ENCODE peak calls at places on chromosome 18, in four cellular contexts. C, H, Y and N are unnamed samples.

GRCh38 chr18:3151379-3152264 is 68.1 kb downstream of the MYOM1 start:
- DNase-seq in C (no peak), H (no peak), Y (peak), N (peak)

GRCh38 chr18:12086249-12086648 is 7.4 kb upstream of the ANKRD62 start:
- DNase-seq in C (peak), H (no peak), Y (no peak), N (no peak)

GRCh38 chr18:32355896-32356295 is 114.8 kb downstream of the GAREM1 start:
- DNase-seq in C (no peak), H (peak), Y (peak), N (peak)

GRCh38 chr18:11947214-11948119 is 33.8 kb upstream of the IMPA2 start:
- DNase-seq in C (peak), H (peak), Y (peak), N (peak)

GRCh38 chr18:79361766-79362522 is 33.8 kb upstream of the NFATC1 start:
- DNase-seq in C (no peak), H (no peak), Y (peak), N (peak)

GRCh38 chr18:55396979-55397378 is 191.0 kb downstream of the TCF4 start:
- DNase-seq in C (no peak), H (no peak), Y (no peak), N (no peak)

GRCh38 chr18:35920623-35921022 is 51.9 kb upstream of the RMP24 start:
- DNase-seq in C (no peak), H (no peak), Y (no peak), N (no peak)

GRCh38 chr18:26863122-26863879 is 2.2 kb downstream of the AQP4 start:
- DNase-seq in C (peak), H (peak), Y (no peak), N (no peak)

GRCh38 chr18:58580623-58581022 is 48.3 kb downstream of the ALPK2 start:
- DNase-seq in C (no peak), H (no peak), Y (peak), N (peak)

GRCh38 chr18:61984293-61984692 is 91.5 kb upstream of the RNF152 start:
- DNase-seq in C (no peak), H (no peak), Y (no peak), N (no peak)

GRCh38 chr18:11570073-11570588 is 39.3 kb upstream of the SLC35G4 start:
- DNase-seq in C (no peak), H (no peak), Y (no peak), N (no peak)

GRCh38 chr18:62512996-62513395 is 9.8 kb upstream of the ZCCHC2 start:
- DNase-seq in C (no peak), H (peak), Y (no peak), N (no peak)

GRCh38 chr18:53971331-53971730 is 253.1 kb downstream of the MBD2 start:
- DNase-seq in C (no peak), H (peak), Y (peak), N (no peak)

GRCh38 chr18:7516505-7517117 is 50.5 kb upstream of the PTPRM start:
- DNase-seq in C (no peak), H (no peak), Y (no peak), N (no peak)

GRCh38 chr18:48767090-48767670 is 183.6 kb downstream of the SMAD7 start:
- DNase-seq in C (no peak), H (no peak), Y (peak), N (no peak)

GRCh38 chr18:24528857-24529256 is 68.4 kb downstream of the HRH4 start:
- DNase-seq in C (no peak), H (no peak), Y (no peak), N (no peak)

GRCh38 chr18:24397131-24397693 is 412 bp downstream of the OSBPL1A start:
- DNase-seq in C (peak), H (peak), Y (peak), N (peak)

GRCh38 chr18:9066358-9066757 is 36.1 kb upstream of the NDUFV2 start:
- DNase-seq in C (no peak), H (peak), Y (no peak), N (no peak)

GRCh38 chr18:38047820-38048219 is 482.2 kb upstream of the CELF4 start:
- DNase-seq in C (no peak), H (no peak), Y (no peak), N (no peak)

GRCh38 chr18:58805482-58806187 is 59.0 kb upstream of the ZNF532 start:
- DNase-seq in C (no peak), H (peak), Y (no peak), N (no peak)

GRCh38 chr18:23539911-23540475 is 36.7 kb downstream of the RMC1 start:
- DNase-seq in C (no peak), H (no peak), Y (no peak), N (no peak)

GRCh38 chr18:57839942-57840381 is 36.8 kb upstream of the ATP8B1 start:
- DNase-seq in C (no peak), H (peak), Y (peak), N (peak)

GRCh38 chr18:9608298-9608697 is 6.1 kb downstream of the PPP4R1 start:
- DNase-seq in C (no peak), H (no peak), Y (no peak), N (no peak)

GRCh38 chr18:6537468-6537867 is 122.8 kb upstream of the L3MBTL4 start:
- DNase-seq in C (no peak), H (peak), Y (no peak), N (no peak)

GRCh38 chr18:35478520-35479435 is 19.0 kb downstream of the INO80C start:
- DNase-seq in C (peak), H (peak), Y (peak), N (peak)

GRCh38 chr18:12960395-12960794 is 12.6 kb downstream of the SEH1L start:
- DNase-seq in C (no peak), H (no peak), Y (no peak), N (no peak)

GRCh38 chr18:46264255-46264654 is 160.1 kb downstream of the HAUS1 start:
- DNase-seq in C (no peak), H (peak), Y (peak), N (peak)

GRCh38 chr18:35121038-35121437 is 79.8 kb downstream of the MAPRE2 start:
- DNase-seq in C (no peak), H (no peak), Y (no peak), N (no peak)

GRCh38 chr18:76474824-76475223 is 20.2 kb downstream of the ZNF516 start:
- DNase-seq in C (no peak), H (no peak), Y (no peak), N (no peak)

GRCh38 chr18:35127201-35127600 is 86.0 kb downstream of the MAPRE2 start:
- DNase-seq in C (no peak), H (no peak), Y (no peak), N (peak)

GRCh38 chr18:55351220-55351619 is 236.8 kb downstream of the TCF4 start:
- DNase-seq in C (no peak), H (no peak), Y (peak), N (peak)

GRCh38 chr18:70423988-70424387 is 135.1 kb downstream of the SOCS6 start:
- DNase-seq in C (peak), H (peak), Y (peak), N (peak)

GRCh38 chr18:70420151-70420898 is 131.5 kb downstream of the SOCS6 start:
- DNase-seq in C (no peak), H (no peak), Y (peak), N (peak)

GRCh38 chr18:70421471-70421870 is 132.6 kb downstream of the SOCS6 start:
- DNase-seq in C (no peak), H (peak), Y (peak), N (peak)

GRCh38 chr18:70423120-70423519 is 134.3 kb downstream of the SOCS6 start:
- DNase-seq in C (peak), H (peak), Y (no peak), N (no peak)

DNA sequence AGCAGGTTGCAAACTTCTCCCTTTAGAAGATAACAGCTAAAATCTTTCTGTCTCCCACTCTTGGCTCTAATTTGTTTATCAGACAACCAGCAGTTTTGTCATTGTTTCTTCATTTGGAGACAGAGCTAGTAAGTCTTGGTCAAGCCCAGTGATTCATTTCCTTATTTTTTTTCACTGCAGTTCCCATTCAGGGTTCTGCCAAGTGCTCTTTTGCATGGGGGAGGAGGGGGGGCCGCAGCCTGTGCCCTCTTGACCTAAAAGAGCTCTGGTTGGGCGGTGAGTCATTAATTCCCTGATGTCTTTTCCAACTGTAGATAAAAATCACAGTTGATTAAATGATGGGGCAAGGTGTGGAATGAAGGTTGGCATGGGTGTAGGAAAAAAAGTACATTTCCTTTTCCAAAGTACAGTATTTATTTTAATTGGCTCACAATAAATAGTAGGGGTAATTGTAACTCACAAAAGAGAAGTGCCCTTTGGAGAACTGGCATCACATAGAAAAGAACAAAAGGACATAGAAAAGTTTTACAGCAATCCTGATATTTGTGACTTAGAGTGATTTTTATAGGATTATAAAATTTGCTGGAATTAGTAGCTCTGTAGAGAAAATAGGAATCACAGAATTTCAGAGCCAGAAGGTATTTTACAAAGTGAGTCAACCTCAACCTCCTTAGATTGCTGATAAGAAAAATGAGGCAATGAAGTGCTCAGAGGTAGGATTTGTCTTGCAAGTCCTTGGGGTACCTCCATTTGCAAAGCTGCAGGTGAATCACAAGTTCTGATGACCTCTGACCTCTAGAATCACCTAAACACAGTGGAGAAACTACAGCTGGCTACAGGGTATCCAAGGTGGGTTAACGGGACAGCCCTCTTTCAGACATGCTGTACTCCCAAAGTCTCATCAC is 133.5 kb downstream of the SOCS6 start:
- DNase-seq in C (peak), H (peak), Y (peak), N (peak)
- H3K4me3 ChIP-seq in C (no peak), H (no peak), Y (no peak), N (no peak)

DNA sequence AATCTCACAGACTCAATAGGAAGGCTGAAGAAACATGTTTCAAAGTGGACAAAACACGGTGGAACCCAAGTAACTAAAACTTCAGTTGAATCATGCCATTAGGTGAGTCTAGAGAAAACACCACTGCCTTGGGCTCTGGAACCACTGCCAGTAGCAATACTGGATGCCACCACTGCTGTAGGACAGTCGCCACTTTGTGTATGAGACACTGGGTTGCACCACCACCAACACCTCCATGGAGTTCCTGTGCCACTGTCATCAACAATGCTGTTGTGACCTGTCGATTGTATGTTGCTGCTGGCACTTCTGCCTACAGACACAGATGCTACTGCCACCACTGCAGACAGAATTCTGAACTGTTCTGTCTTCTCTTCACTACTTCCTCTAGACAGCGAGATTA is 686.7 kb downstream of the METTL4 start:
- DNase-seq in C (no peak), H (no peak), Y (no peak), N (no peak)
- TF ChIP-seq CTCF in C (no peak), H (no peak), Y (no peak), N (no peak)

GRCh38 chr18:59910967-59911366 is 11.2 kb downstream of the PMAIP1 start:
- DNase-seq in C (no peak), H (no peak), Y (peak), N (peak)

GRCh38 chr18:59909289-59910036 is 9.7 kb downstream of the PMAIP1 start:
- DNase-seq in C (no peak), H (peak), Y (peak), N (peak)

GRCh38 chr18:59908790-59909189 is 9.0 kb downstream of the PMAIP1 start:
- DNase-seq in C (no peak), H (peak), Y (peak), N (peak)

GRCh38 chr18:59911600-59911999 is 11.8 kb downstream of the PMAIP1 start:
- DNase-seq in C (no peak), H (no peak), Y (no peak), N (no peak)

GRCh38 chr18:59912007-59912550 is 12.3 kb downstream of the PMAIP1 start:
- DNase-seq in C (no peak), H (no peak), Y (no peak), N (no peak)
- H3K4me3 ChIP-seq in C (no peak), H (no peak), Y (no peak), N (no peak)

DNA sequence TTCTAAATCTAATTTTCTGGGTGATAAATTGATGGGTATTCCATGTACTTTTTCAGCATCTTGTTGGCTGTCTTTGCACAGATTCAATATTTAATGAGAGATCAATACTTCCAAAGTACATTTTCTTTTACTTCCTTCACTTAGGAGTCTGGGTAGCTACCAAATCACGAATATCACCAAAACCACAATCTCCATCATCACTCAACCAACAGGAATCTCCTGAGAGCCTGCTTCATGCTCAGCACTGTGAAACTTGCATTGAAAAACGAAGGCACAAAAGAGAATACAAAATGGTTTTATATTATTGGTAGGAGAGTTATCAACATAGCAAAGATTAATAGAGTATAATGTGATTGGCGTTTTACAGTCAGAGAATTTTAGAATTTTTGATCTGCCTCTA is 261.5 kb upstream of the DSEL start:
- DNase-seq in C (no peak), H (no peak), Y (peak), N (peak)
- TF ChIP-seq CTCF in C (no peak), H (no peak), Y (no peak), N (no peak)

GRCh38 chr18:4453712-4454547 is 1.2 kb downstream of the DLGAP1 start:
- DNase-seq in C (no peak), H (no peak), Y (no peak), N (no peak)
- H3K4me3 ChIP-seq in C (peak), H (no peak), Y (peak), N (no peak)

GRCh38 chr18:50398947-50399346 is 24.1 kb downstream of the SKA1 start:
- DNase-seq in C (no peak), H (no peak), Y (no peak), N (no peak)

GRCh38 chr18:50401334-50401733 is 26.5 kb downstream of the SKA1 start:
- DNase-seq in C (no peak), H (no peak), Y (no peak), N (no peak)

GRCh38 chr18:50399582-50399981 is 24.7 kb downstream of the SKA1 start:
- DNase-seq in C (no peak), H (no peak), Y (no peak), N (peak)

GRCh38 chr18:50398099-50398498 is 23.3 kb downstream of the SKA1 start:
- DNase-seq in C (no peak), H (no peak), Y (no peak), N (no peak)

GRCh38 chr18:50401888-50402287 is 27.0 kb downstream of the SKA1 start:
- DNase-seq in C (peak), H (peak), Y (peak), N (peak)
- TF ChIP-seq CTCF in C (no peak), H (peak), Y (no peak), N (no peak)

GRCh38 chr18:22282311-22283235 is 113.2 kb downstream of the GATA6 start:
- DNase-seq in C (no peak), H (peak), Y (peak), N (peak)
- H3K4me3 ChIP-seq in C (no peak), H (no peak), Y (no peak), N (no peak)

DNA sequence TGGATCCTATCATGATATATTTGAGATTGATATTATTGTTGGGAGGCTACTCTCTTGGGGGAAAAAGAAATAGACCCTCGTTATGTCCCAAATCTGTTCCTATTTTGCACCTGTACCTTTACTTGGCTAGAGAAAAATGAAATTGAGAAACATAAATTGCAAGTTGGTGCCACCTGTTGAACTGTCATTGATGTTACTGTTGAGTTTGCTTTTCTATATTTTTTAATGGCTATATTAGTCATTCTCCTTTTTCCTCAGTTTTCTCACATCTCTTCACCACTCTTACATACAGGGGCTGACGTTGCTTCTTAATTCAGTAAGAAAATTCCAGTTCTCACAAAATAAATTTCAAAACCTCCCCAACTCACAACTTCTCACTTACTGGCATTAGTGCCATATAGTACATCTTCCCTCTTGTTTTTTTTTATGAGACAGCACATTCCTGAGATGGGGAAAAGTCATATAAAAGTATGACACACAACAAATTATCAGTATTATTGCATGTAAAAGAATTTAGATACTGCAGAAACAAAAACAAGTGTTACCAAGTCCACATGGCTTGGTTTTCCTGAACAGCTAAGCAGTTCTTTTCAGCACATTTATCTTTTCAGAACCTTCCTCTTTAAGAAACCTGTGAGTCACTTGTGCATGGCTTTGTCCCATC is 348.3 kb upstream of the DSEL start:
- DNase-seq in C (no peak), H (peak), Y (peak), N (peak)
- TF ChIP-seq CTCF in C (no peak), H (no peak), Y (no peak), N (no peak)